ENCODE peak calls at places on chromosome 21, in ten cellular contexts. A is AG09309, Y is left lung, Q is Panc1, W is astrocyte of the cerebellum, U is IMR-90, C is uterus, N is OCI-LY7, S is DND-41, E is A549. B is an unnamed sample.

GRCh38 chr21:46555225-46555617 is 49.7 kb downstream of the S100B start:
- DNase-seq in A (no peak), Y (no peak), Q (no peak), W (no peak), U (no peak), C (no peak), N (no peak), S (no peak), E (no peak), B (no peak)

GRCh38 chr21:31408306-31409088 is 64.4 kb upstream of the TIAM1 start:
- DNase-seq in A (no peak), Y (no peak), Q (no peak), W (no peak), U (no peak), C (no peak), N (no peak), S (no peak), E (no peak), B (no peak)

GRCh38 chr21:24759348-24760118 is 847.7 kb downstream of the MRPL39 start:
- DNase-seq in A (no peak), Y (no peak), Q (no peak), W (no peak), U (no peak), C (no peak), N (no peak), S (no peak), E (no peak), B (no peak)

GRCh38 chr21:18340387-18340942 is 63.1 kb downstream of the TMPRSS15 start:
- DNase-seq in A (no peak), Y (no peak), Q (no peak), W (no peak), U (no peak), C (no peak), N (no peak), S (no peak), E (no peak), B (no peak)

GRCh38 chr21:24223625-24224024 is 1383.7 kb downstream of the MRPL39 start:
- DNase-seq in A (no peak), Y (no peak), Q (no peak), W (no peak), U (peak), C (no peak), N (no peak), S (no peak), E (no peak), B (no peak)

GRCh38 chr21:41167348-41168342 is at the start of gene BACE2:
- DNase-seq in A (peak), Y (peak), Q (no peak), W (peak), U (peak), C (peak), N (no peak), S (peak), E (peak), B (peak)

GRCh38 chr21:40351006-40351405 is 483.8 kb downstream of the PCP4 start:
- DNase-seq in A (no peak), Y (no peak), Q (no peak), W (no peak), U (no peak), C (no peak), N (no peak), S (no peak), E (no peak), B (no peak)

GRCh38 chr21:37071561-37072238 is 1.2 kb downstream of the PIGP start:
- DNase-seq in A (peak), Y (no peak), Q (no peak), W (no peak), U (peak), C (peak), N (peak), S (peak), E (peak), B (peak)

GRCh38 chr21:43984905-43985689 is 27.0 kb upstream of the TRAPPC10 start:
- DNase-seq in A (no peak), Y (no peak), Q (no peak), W (peak), U (peak), C (no peak), N (no peak), S (peak), E (no peak), B (no peak)

GRCh38 chr21:34558166-34558565 is 46.2 kb upstream of the KCNE1 start:
- DNase-seq in A (no peak), Y (no peak), Q (no peak), W (no peak), U (no peak), C (no peak), N (no peak), S (no peak), E (no peak), B (no peak)

GRCh38 chr21:41024341-41025056 is 143.5 kb upstream of the BACE2 start:
- DNase-seq in A (no peak), Y (no peak), Q (no peak), W (peak), U (no peak), C (no peak), N (no peak), S (no peak), E (no peak), B (no peak)

GRCh38 chr21:38753114-38754100 is 52.3 kb upstream of the ETS2 start:
- DNase-seq in A (no peak), Y (no peak), Q (no peak), W (no peak), U (no peak), C (no peak), N (no peak), S (no peak), E (no peak), B (no peak)

GRCh38 chr21:34593423-34593822 is 21.5 kb downstream of the RCAN1 start:
- DNase-seq in A (no peak), Y (no peak), Q (no peak), W (no peak), U (no peak), C (no peak), N (no peak), S (no peak), E (no peak), B (no peak)

GRCh38 chr21:35324372-35325220 is 275.5 kb upstream of the RUNX1 start:
- DNase-seq in A (peak), Y (no peak), Q (no peak), W (peak), U (peak), C (no peak), N (no peak), S (no peak), E (no peak), B (peak)

GRCh38 chr21:35350965-35351364 is 301.9 kb upstream of the RUNX1 start:
- DNase-seq in A (no peak), Y (no peak), Q (no peak), W (no peak), U (peak), C (no peak), N (no peak), S (no peak), E (no peak), B (no peak)

GRCh38 chr21:36665806-36666205 is 33.1 kb upstream of the SIM2 start:
- DNase-seq in A (no peak), Y (no peak), Q (no peak), W (no peak), U (no peak), C (no peak), N (no peak), S (no peak), E (no peak), B (no peak)

GRCh38 chr21:39094847-39095525 is 88.3 kb downstream of the PSMG1 start:
- DNase-seq in A (peak), Y (no peak), Q (no peak), W (peak), U (peak), C (no peak), N (no peak), S (no peak), E (peak), B (no peak)

GRCh38 chr21:43812139-43812821 is 22.9 kb downstream of the RRP1 start:
- DNase-seq in A (no peak), Y (peak), Q (no peak), W (no peak), U (no peak), C (no peak), N (no peak), S (no peak), E (no peak), B (no peak)

GRCh38 chr21:25636727-25637126 is 2.3 kb upstream of the JAM2 start:
- DNase-seq in A (no peak), Y (no peak), Q (no peak), W (no peak), U (peak), C (no peak), N (no peak), S (no peak), E (no peak), B (no peak)

GRCh38 chr21:25456672-25457071 is 150.6 kb downstream of the MRPL39 start:
- DNase-seq in A (no peak), Y (no peak), Q (no peak), W (peak), U (peak), C (no peak), N (no peak), S (no peak), E (no peak), B (no peak)

GRCh38 chr21:27268290-27268689 is 301.4 kb upstream of the ADAMTS5 start:
- DNase-seq in A (peak), Y (no peak), Q (no peak), W (no peak), U (peak), C (no peak), N (no peak), S (no peak), E (no peak), B (no peak)

GRCh38 chr21:35136586-35137254 is 87.6 kb upstream of the RUNX1 start:
- DNase-seq in A (no peak), Y (no peak), Q (no peak), W (no peak), U (peak), C (no peak), N (no peak), S (no peak), E (peak), B (peak)

GRCh38 chr21:37829447-37829846 is 86.8 kb downstream of the KCNJ6 start:
- DNase-seq in A (peak), Y (peak), Q (no peak), W (no peak), U (peak), C (no peak), N (no peak), S (no peak), E (peak), B (peak)

GRCh38 chr21:28099296-28099695 is 893.4 kb downstream of the LTN1 start:
- DNase-seq in A (no peak), Y (no peak), Q (no peak), W (no peak), U (peak), C (peak), N (no peak), S (no peak), E (no peak), B (peak)

GRCh38 chr21:25563399-25564116 is 43.7 kb downstream of the MRPL39 start:
- DNase-seq in A (no peak), Y (no peak), Q (no peak), W (no peak), U (no peak), C (no peak), N (no peak), S (peak), E (no peak), B (no peak)

GRCh38 chr21:35222541-35222941 is 173.4 kb upstream of the RUNX1 start:
- DNase-seq in A (no peak), Y (no peak), Q (no peak), W (no peak), U (no peak), C (no peak), N (peak), S (peak), E (no peak), B (no peak)

GRCh38 chr21:44010429-44010828 is 1.7 kb upstream of the TRAPPC10 start:
- DNase-seq in A (no peak), Y (no peak), Q (no peak), W (no peak), U (no peak), C (no peak), N (no peak), S (no peak), E (no peak), B (no peak)

GRCh38 chr21:24594082-24594481 is 1013.2 kb downstream of the MRPL39 start:
- DNase-seq in A (no peak), Y (no peak), Q (no peak), W (no peak), U (no peak), C (no peak), N (no peak), S (no peak), E (no peak), B (no peak)

GRCh38 chr21:25573409-25574206 is 33.7 kb downstream of the MRPL39 start:
- DNase-seq in A (peak), Y (no peak), Q (peak), W (peak), U (peak), C (no peak), N (peak), S (peak), E (peak), B (peak)

GRCh38 chr21:43924421-43925095 is 59.5 kb downstream of the AGPAT3 start:
- DNase-seq in A (no peak), Y (peak), Q (no peak), W (no peak), U (no peak), C (no peak), N (no peak), S (no peak), E (no peak), B (no peak)

GRCh38 chr21:35303085-35303484 is 254.0 kb upstream of the RUNX1 start:
- DNase-seq in A (peak), Y (no peak), Q (peak), W (peak), U (peak), C (no peak), N (no peak), S (no peak), E (no peak), B (peak)

GRCh38 chr21:35614412-35614901 is 445.9 kb downstream of the SETD4 start:
- DNase-seq in A (no peak), Y (no peak), Q (no peak), W (no peak), U (peak), C (no peak), N (no peak), S (no peak), E (no peak), B (no peak)

GRCh38 chr21:14675774-14676530 is 129.8 kb upstream of the SAMSN1 start:
- DNase-seq in A (no peak), Y (no peak), Q (no peak), W (no peak), U (no peak), C (no peak), N (peak), S (peak), E (no peak), B (no peak)

GRCh38 chr21:39776589-39776988 is 31.6 kb downstream of the IGSF5 start:
- DNase-seq in A (peak), Y (no peak), Q (no peak), W (peak), U (no peak), C (no peak), N (no peak), S (no peak), E (no peak), B (no peak)

GRCh38 chr21:39715804-39716397 is 29.1 kb upstream of the IGSF5 start:
- DNase-seq in A (peak), Y (no peak), Q (no peak), W (peak), U (peak), C (peak), N (peak), S (peak), E (peak), B (peak)

DNA sequence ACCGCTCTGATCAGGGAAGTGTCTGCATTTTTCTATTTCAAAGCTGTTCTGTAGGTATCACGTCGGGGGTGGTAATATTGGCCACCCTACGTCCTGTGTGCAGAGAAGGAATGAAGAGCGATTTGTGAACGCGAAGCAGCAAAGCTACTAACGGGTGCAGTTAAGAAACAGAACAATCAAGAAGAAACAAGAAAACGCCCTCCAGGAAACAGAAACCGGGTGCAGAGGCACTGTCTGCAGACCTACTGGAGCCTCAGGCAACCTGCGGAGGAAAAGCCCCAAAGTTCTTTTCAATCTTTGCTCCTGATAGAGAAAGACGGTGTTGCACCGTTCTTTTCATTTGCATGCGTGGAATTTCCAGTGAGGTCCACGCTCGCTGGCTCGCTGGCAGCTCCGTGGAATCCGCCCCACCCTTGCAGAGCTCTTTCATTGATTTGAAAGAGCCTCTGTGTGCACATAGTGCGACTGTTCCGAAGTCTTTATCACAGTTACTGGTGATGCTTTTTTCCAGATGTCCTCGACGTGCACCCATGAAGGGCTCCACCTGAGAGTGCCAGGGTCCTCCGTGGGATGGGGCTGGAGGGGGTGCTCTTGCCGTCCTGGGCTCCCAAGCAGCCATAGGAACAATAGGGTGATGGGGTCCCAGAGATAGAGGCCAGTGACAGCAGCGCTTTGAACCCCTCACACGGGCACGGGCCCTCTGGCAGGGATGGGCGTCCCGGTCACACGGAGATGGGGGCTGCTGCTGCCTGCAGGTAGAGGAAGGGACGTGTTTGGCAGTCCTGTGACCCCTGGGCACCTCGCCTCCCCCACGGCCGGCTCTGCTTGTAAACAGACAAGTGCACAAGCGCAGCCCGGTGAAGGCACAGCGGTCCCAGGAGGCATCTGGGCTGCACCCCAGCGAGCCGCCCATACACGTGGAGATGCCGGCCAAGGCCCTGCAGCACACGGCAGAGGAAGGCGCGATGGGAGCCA is 36.8 kb upstream of the PDE9A start:
- DNase-seq in A (no peak), Y (no peak), Q (no peak), W (no peak), U (no peak), C (peak), N (no peak), S (no peak), E (no peak), B (no peak)
- H3K4me3 ChIP-seq in A (no peak), Y (no peak), Q (no peak), W (no peak), U (no peak), C (no peak), N (no peak), S (no peak), E (no peak), B (no peak)

DNA sequence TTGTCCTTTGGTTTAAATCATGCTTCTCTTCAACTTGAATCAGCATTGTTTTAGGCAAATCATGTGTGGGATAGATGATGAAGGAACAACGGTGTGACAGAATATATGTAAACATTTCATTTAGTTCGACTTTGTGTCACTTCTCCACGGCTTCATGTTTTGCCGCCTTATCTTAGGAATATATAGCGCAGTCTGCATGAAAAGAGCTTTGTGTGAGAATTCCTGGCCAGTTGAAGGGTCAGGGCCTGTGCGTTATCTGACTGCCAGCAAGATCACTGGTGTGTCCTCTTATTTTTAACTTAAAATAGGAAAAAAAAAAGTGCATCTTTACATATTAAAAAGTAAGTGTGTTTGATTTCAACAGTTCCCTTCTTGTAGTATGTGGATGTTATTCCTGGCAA is 465.1 kb downstream of the USP25 start:
- DNase-seq in A (no peak), Y (no peak), Q (no peak), W (no peak), U (peak), C (no peak), N (no peak), S (peak), E (no peak), B (peak)
- H3K4me3 ChIP-seq in A (peak), Y (peak), Q (no peak), W (peak), U (peak), C (peak), N (no peak), S (peak), E (peak), B (peak)

DNA sequence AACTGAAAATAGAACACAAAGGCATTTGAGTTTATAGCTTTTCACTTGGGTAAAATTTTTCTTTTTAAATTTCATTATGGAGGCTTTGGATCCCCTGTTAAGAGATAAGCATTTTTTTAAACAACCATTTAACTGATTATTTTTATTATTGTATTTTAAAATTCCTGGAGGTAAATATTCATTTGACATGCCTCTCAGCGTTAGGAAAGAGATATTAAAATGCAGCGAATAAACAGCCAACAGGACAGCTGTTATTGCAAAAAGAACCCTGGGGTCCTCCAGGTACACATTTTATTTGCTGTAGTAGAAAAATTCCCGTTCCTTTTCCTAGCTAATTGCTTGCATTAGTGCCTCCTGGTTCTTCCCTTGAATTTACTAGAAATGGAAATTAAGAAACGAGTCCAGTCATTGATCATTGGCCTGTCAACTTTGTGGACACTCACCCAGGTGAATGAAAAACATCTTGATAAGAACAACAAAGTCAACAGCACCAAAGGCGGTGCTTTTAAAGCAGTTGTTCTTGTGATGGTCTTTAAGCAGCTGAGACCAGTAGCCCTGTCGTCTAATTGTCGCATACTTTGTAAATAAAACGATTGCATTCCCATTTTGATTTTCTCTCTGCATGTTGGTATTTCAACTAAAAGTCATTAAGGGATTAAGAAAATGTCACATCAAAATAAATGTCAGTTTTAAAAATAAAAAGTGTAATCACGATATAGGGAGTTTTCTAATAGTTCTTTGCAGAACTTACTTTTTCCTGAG is 282.4 kb downstream of the GRIK1 start:
- DNase-seq in A (no peak), Y (no peak), Q (no peak), W (no peak), U (no peak), C (no peak), N (no peak), S (no peak), E (no peak), B (no peak)
- H3K4me3 ChIP-seq in A (no peak), Y (no peak), Q (no peak), W (no peak), U (no peak), C (no peak), N (no peak), S (no peak), E (no peak), B (no peak)

DNA sequence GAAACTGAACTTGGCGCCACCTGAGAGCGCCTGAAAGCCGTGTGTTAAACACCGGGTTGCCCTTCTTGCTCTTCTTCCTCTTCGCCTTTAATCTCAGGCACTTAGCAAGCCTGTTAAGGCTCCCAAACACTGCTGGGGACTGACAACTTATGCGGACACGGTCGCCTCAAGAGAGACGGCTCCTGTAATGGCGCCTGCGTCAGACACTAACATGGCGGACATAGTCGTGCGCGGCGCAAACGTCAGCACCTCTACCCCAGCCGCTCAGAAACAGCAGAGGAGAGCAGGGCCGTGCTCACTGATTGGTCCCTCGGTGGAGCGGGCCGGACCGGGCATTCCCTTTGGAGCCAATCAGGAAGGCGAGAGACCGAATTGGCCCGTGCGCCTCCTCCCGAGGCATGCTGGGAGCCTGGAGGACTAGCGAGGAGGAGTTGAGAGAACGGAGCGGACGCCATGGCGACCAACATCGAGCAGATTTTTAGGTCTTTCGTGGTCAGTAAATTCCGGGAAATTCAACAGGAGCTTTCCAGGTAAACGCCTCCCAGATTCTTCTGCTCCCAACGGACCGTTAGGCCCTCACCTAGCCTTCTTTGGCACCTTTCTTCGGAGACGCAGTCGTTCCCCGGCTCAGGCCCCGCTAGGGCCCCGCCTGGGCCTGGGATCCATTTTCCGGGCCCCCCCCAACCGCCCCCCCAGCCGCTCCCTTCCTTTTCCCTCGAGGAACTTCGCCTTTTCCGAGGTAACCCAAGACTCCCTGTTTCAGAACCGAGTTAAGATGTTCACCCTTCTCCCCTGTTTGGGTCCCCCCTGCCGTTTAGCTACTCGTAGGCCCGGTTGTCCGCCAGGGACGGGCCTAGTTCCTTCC is at the start of gene SON:
- DNase-seq in A (peak), Y (peak), Q (peak), W (peak), U (peak), C (peak), N (peak), S (peak), E (peak), B (peak)
- H3K4me3 ChIP-seq in A (peak), Y (peak), Q (peak), W (peak), U (peak), C (peak), N (peak), S (peak), E (peak), B (peak)